ENCODE peak calls at places on chromosomes 12 and 14, in nine cellular contexts. G is cardiac fibroblast; F is omental fat pad; T is SW 1271; Q is CD8-positive, alpha-beta memory T cell; O is SJCRH30; J is WTC11; D is left ventricle myocardium inferior; S is Kasumi-1. M is an unnamed sample.

GRCh38 chr12:2960996-2961616 is 1.9 kb downstream of the TEAD4 start:
- DNase-seq in G (peak), F (no peak), T (peak), Q (no peak), O (peak), J (no peak), D (no peak), S (no peak), M (no peak)

GRCh38 chr14:75566321-75566720 is 12.1 kb upstream of the FLVCR2 start:
- DNase-seq in G (no peak), F (no peak), T (no peak), Q (peak), O (no peak), J (no peak), D (no peak), S (no peak), M (no peak)

GRCh38 chr14:59239030-59239429 is 50.6 kb downstream of the DAAM1 start:
- DNase-seq in G (no peak), F (no peak), T (no peak), Q (no peak), O (no peak), J (no peak), D (no peak), S (no peak), M (no peak)

GRCh38 chr12:24955389-24955788 is 6.5 kb upstream of the BCAT1 start:
- DNase-seq in G (no peak), F (no peak), T (no peak), Q (no peak), O (no peak), J (no peak), D (no peak), S (no peak), M (no peak)

GRCh38 chr14:32201196-32201815 is 539 bp upstream of the RNU6-7 start:
- DNase-seq in G (peak), F (peak), T (no peak), Q (peak), O (peak), J (peak), D (peak), S (peak), M (peak)

GRCh38 chr12:119182701-119183493 is 4.2 kb downstream of the HSPB8 start:
- DNase-seq in G (peak), F (no peak), T (no peak), Q (no peak), O (no peak), J (no peak), D (no peak), S (no peak), M (no peak)

GRCh38 chr14:100557658-100558057 is 29.6 kb downstream of the BEGAIN start:
- DNase-seq in G (no peak), F (no peak), T (no peak), Q (no peak), O (no peak), J (no peak), D (no peak), S (no peak), M (no peak)

GRCh38 chr14:24329073-24329663 is 5.7 kb downstream of the ADCY4 start:
- DNase-seq in G (no peak), F (no peak), T (no peak), Q (no peak), O (no peak), J (no peak), D (no peak), S (peak), M (no peak)

GRCh38 chr12:12720052-12720451 is 2.9 kb downstream of the CDKN1B start:
- DNase-seq in G (no peak), F (no peak), T (no peak), Q (no peak), O (no peak), J (no peak), D (no peak), S (no peak), M (no peak)

GRCh38 chr12:72472350-72472749 is 200.2 kb downstream of the TRHDE start:
- DNase-seq in G (no peak), F (no peak), T (no peak), Q (no peak), O (no peak), J (no peak), D (no peak), S (no peak), M (no peak)

GRCh38 chr14:62118461-62118860 is 356.2 kb downstream of the SNAPC1 start:
- DNase-seq in G (no peak), F (no peak), T (no peak), Q (no peak), O (no peak), J (no peak), D (no peak), S (no peak), M (no peak)

GRCh38 chr12:103771466-103771865 is 69.6 kb downstream of the NT5DC3 start:
- DNase-seq in G (peak), F (no peak), T (peak), Q (no peak), O (peak), J (peak), D (no peak), S (peak), M (no peak)

GRCh38 chr14:75812592-75812991 is 151.5 kb downstream of the TTLL5 start:
- DNase-seq in G (no peak), F (no peak), T (no peak), Q (no peak), O (no peak), J (no peak), D (no peak), S (no peak), M (no peak)

GRCh38 chr14:34911209-34912150 is 36.3 kb upstream of the BAZ1A start:
- DNase-seq in G (peak), F (no peak), T (no peak), Q (no peak), O (peak), J (no peak), D (no peak), S (no peak), M (no peak)

GRCh38 chr12:26304273-26304672 is 108.9 kb downstream of the SSPN start:
- DNase-seq in G (no peak), F (no peak), T (no peak), Q (no peak), O (peak), J (no peak), D (no peak), S (no peak), M (no peak)

GRCh38 chr12:96397756-96398421 is 2.4 kb downstream of the CDK17 start:
- DNase-seq in G (peak), F (no peak), T (no peak), Q (no peak), O (peak), J (no peak), D (no peak), S (peak), M (no peak)

GRCh38 chr14:105299654-105300541 is 903 bp downstream of the BRF1 start:
- DNase-seq in G (no peak), F (no peak), T (peak), Q (no peak), O (peak), J (no peak), D (no peak), S (peak), M (peak)

GRCh38 chr12:111428728-111429175 is 23.0 kb downstream of the SH2B3 start:
- DNase-seq in G (no peak), F (no peak), T (no peak), Q (peak), O (no peak), J (no peak), D (peak), S (peak), M (no peak)

GRCh38 chr12:124754949-124755800 is 108.5 kb downstream of the SCARB1 start:
- DNase-seq in G (peak), F (peak), T (no peak), Q (peak), O (peak), J (peak), D (peak), S (peak), M (peak)

GRCh38 chr12:89016970-89017778 is 335.1 kb downstream of the DUSP6 start:
- DNase-seq in G (peak), F (no peak), T (peak), Q (peak), O (peak), J (peak), D (peak), S (peak), M (peak)

GRCh38 chr14:103378042-103378854 is 7.0 kb upstream of the MARK3 start:
- DNase-seq in G (no peak), F (no peak), T (no peak), Q (no peak), O (no peak), J (no peak), D (no peak), S (no peak), M (no peak)

GRCh38 chr14:63867926-63868921 is 15.4 kb downstream of the SYNE2 start:
- DNase-seq in G (peak), F (no peak), T (no peak), Q (peak), O (no peak), J (no peak), D (no peak), S (no peak), M (peak)

GRCh38 chr14:64549016-64549415 is 745 bp upstream of the PPP1R36 start:
- DNase-seq in G (no peak), F (no peak), T (no peak), Q (no peak), O (no peak), J (no peak), D (no peak), S (no peak), M (no peak)

GRCh38 chr14:29521526-29522137 is 406.0 kb downstream of the PRKD1 start:
- DNase-seq in G (peak), F (no peak), T (peak), Q (no peak), O (peak), J (peak), D (no peak), S (peak), M (peak)

GRCh38 chr14:83058068-83058467 is 1524.4 kb upstream of the SEL1L start:
- DNase-seq in G (no peak), F (no peak), T (no peak), Q (no peak), O (no peak), J (no peak), D (no peak), S (no peak), M (no peak)

GRCh38 chr12:754871-755562 is 2.6 kb downstream of the WNK1 start:
- DNase-seq in G (peak), F (no peak), T (peak), Q (no peak), O (peak), J (no peak), D (no peak), S (peak), M (peak)

GRCh38 chr12:8914716-8915526 is 612 bp downstream of the PHC1 start:
- DNase-seq in G (peak), F (peak), T (peak), Q (peak), O (peak), J (peak), D (peak), S (peak), M (peak)

M was measured in Karpas-422.